ENCODE peak calls at places on chromosomes 3 and 15, in four cellular contexts. V, S, L and N are unnamed samples.

GRCh38 chr15:83106994-83107840 is at the start of gene TM6SF1:
- DNase-seq in V (peak; percentile 17), S (no peak), L (peak; percentile 44), N (no peak)

GRCh38 chr3:71485903-71486302 is 97.6 kb downstream of the FOXP1 start:
- DNase-seq in V (no peak), S (no peak), L (no peak), N (no peak)

GRCh38 chr3:113097821-113098516 is 107.2 kb downstream of the GTPBP8 start:
- DNase-seq in V (no peak), S (no peak), L (no peak), N (no peak)

GRCh38 chr3:47405820-47406761 is 25.3 kb downstream of the PTPN23 start:
- DNase-seq in V (no peak), S (no peak), L (no peak), N (no peak)

GRCh38 chr15:68991723-68992122 is 22.8 kb upstream of the NOX5 start:
- DNase-seq in V (peak; percentile 51), S (no peak), L (peak; percentile 92), N (peak; percentile 70)

GRCh38 chr3:82229397-82229796 is 468.0 kb upstream of the GBE1 start:
- DNase-seq in V (no peak), S (no peak), L (no peak), N (no peak)

GRCh38 chr3:48694610-48695051 is 8.9 kb upstream of the NCKIPSD start:
- DNase-seq in V (peak; percentile 62), S (peak; percentile 82), L (no peak), N (peak; percentile 64)

GRCh38 chr3:100782906-100783305 is 73.6 kb downstream of the TFG start:
- DNase-seq in V (no peak), S (no peak), L (no peak), N (no peak)

GRCh38 chr3:102006812-102007485 is 157.6 kb downstream of the NFKBIZ start:
- DNase-seq in V (peak; percentile 27), S (peak; percentile 23), L (no peak), N (no peak)

GRCh38 chr15:52678036-52678467 is 1.1 kb downstream of the ATOSA start:
- DNase-seq in V (peak; percentile 83), S (peak; percentile 57), L (peak; percentile 53), N (peak; percentile 51)

GRCh38 chr3:159128628-159129027 is 326.8 kb downstream of the MFSD1 start:
- DNase-seq in V (no peak), S (no peak), L (no peak), N (no peak)

GRCh38 chr3:66748175-66748876 is 247.5 kb upstream of the LRIG1 start:
- DNase-seq in V (no peak), S (no peak), L (no peak), N (no peak)

GRCh38 chr3:66744521-66744920 is 243.7 kb upstream of the LRIG1 start:
- DNase-seq in V (no peak), S (no peak), L (no peak), N (no peak)

GRCh38 chr3:66747688-66748087 is 246.9 kb upstream of the LRIG1 start:
- DNase-seq in V (no peak), S (no peak), L (no peak), N (no peak)

GRCh38 chr3:66744986-66745385 is 244.2 kb upstream of the LRIG1 start:
- DNase-seq in V (no peak), S (no peak), L (no peak), N (no peak)

GRCh38 chr3:66747251-66747650 is 246.4 kb upstream of the LRIG1 start:
- DNase-seq in V (no peak), S (no peak), L (no peak), N (no peak)
- H3K36me3 ChIP-seq in V (no peaks in the 10 kb centered on the region), S (no peaks in the 10 kb centered on the region), L (no peaks in the 10 kb centered on the region), N (no peaks in the 10 kb centered on the region)

GRCh38 chr3:58141766-58142345 is 68.9 kb downstream of the DNASE1L3 start:
- DNase-seq in V (no peak), S (no peak), L (peak; percentile 36), N (no peak)
- H3K36me3 ChIP-seq in V (no peaks in the 10 kb centered on the region), S (peaks cover 97% of the 10 kb centered on the region), L (peaks cover 3% of the 10 kb centered on the region), N (peaks cover 100% of the 10 kb centered on the region)

GRCh38 chr15:85673326-85673725 is 121.4 kb downstream of the KLHL25 start:
- DNase-seq in V (no peak), S (no peak), L (no peak), N (no peak)

GRCh38 chr15:85671156-85671555 is 123.6 kb downstream of the KLHL25 start:
- DNase-seq in V (no peak), S (no peak), L (no peak), N (no peak)

GRCh38 chr15:85667491-85668424 is 127.0 kb downstream of the KLHL25 start:
- DNase-seq in V (peak; percentile 58), S (no peak), L (no peak), N (no peak)

GRCh38 chr15:85676332-85676731 is 118.4 kb downstream of the KLHL25 start:
- DNase-seq in V (no peak), S (no peak), L (no peak), N (no peak)

GRCh38 chr15:85672338-85673097 is 122.2 kb downstream of the KLHL25 start:
- DNase-seq in V (no peak), S (no peak), L (no peak), N (no peak)
- H3K36me3 ChIP-seq in V (no peaks in the 10 kb centered on the region), S (peaks cover 66% of the 10 kb centered on the region), L (peaks cover 88% of the 10 kb centered on the region), N (peaks cover 75% of the 10 kb centered on the region)

GRCh38 chr15:25061808-25062550 is 107.2 kb downstream of the SNRPN start:
- DNase-seq in V (no peak), S (no peak), L (no peak), N (no peak)
- H3K36me3 ChIP-seq in V (peaks cover 52% of the 10 kb centered on the region), S (peaks cover 100% of the 10 kb centered on the region), L (peaks cover 85% of the 10 kb centered on the region), N (peaks cover 100% of the 10 kb centered on the region)

DNA sequence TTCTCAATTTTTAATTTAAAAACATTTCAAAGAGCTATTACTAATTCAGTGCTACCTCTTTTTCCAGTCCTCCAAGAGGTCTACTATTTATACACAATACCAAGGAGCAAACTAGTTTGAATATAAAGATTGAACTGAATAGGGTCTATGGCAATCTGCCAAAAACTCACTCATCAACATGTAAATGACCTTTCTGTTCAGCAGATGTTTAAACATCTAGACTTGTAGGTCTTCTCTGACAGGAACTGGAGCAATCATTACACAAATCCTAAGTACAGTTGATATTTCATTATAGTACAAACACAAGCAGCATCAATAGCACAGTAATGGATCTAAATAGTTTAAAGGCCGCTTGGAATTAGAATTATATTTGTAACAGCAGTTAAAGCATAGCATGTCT is 10.9 kb downstream of the COPB2 start:
- DNase-seq in V (no peak), S (no peak), L (no peak), N (no peak)
- H3K36me3 ChIP-seq in V (peaks cover 4% of the 10 kb centered on the region), S (peaks cover 90% of the 10 kb centered on the region), L (peaks cover 85% of the 10 kb centered on the region), N (peaks cover 95% of the 10 kb centered on the region)

GRCh38 chr15:60346077-60346476 is 51.7 kb downstream of the ANXA2 start:
- DNase-seq in V (no peak), S (no peak), L (no peak), N (no peak)
- H3K36me3 ChIP-seq in V (peaks cover 16% of the 10 kb centered on the region), S (peaks cover 52% of the 10 kb centered on the region), L (no peaks in the 10 kb centered on the region), N (peaks cover 60% of the 10 kb centered on the region)

GRCh38 chr3:42209917-42210316 is 56.1 kb downstream of the CCK start:
- DNase-seq in V (no peak), S (no peak), L (no peak), N (no peak)
- H3K36me3 ChIP-seq in V (no peaks in the 10 kb centered on the region), S (peaks cover 76% of the 10 kb centered on the region), L (peaks cover 60% of the 10 kb centered on the region), N (peaks cover 97% of the 10 kb centered on the region)

GRCh38 chr3:43691120-43692002 is 623 bp downstream of the ABHD5 start:
- DNase-seq in V (peak; percentile 89), S (peak; percentile 70), L (peak; percentile 91), N (peak; percentile 84)

GRCh38 chr3:43689766-43690399 is 855 bp upstream of the ABHD5 start:
- DNase-seq in V (no peak), S (no peak), L (no peak), N (no peak)

GRCh38 chr3:43689166-43689565 is 1.6 kb upstream of the ABHD5 start:
- DNase-seq in V (no peak), S (no peak), L (no peak), N (no peak)

GRCh38 chr3:43692085-43692484 is 1.3 kb downstream of the ABHD5 start:
- DNase-seq in V (no peak), S (no peak), L (no peak), N (no peak)

GRCh38 chr3:43690400-43691119 is at the start of gene ABHD5:
- DNase-seq in V (peak; percentile 94), S (peak; percentile 91), L (peak; percentile 93), N (peak; percentile 93)
- H3K36me3 ChIP-seq in V (no peaks in the 10 kb centered on the region), S (no peaks in the 10 kb centered on the region), L (peaks cover 4% of the 10 kb centered on the region), N (no peaks in the 10 kb centered on the region)

GRCh38 chr3:53181528-53181927 is 20.5 kb downstream of the PRKCD start:
- DNase-seq in V (no peak), S (no peak), L (no peak), N (no peak)
- H3K36me3 ChIP-seq in V (peaks cover 20% of the 10 kb centered on the region), S (peaks cover 68% of the 10 kb centered on the region), L (peaks cover 23% of the 10 kb centered on the region), N (peaks cover 92% of the 10 kb centered on the region)